ENCODE peak calls at places on chromosomes 16 and 17, in eight cellular contexts. One of them, this sample, is unnamed.
A peak's percentile ranks its signal among the peaks of the same experiment; 100 is the strongest.

GRCh38 chr17:32828822-32829221 is 48.1 kb downstream of the MYO1D start:
- DNase-seq in stimulated activated CD8-positive, alpha-beta memory T cell treated with anti-CD3 and anti-CD28 coated beads, Interleukin-4, amount 100 ng/mL, for 1 hour: no peak
- DNase-seq in non-pigmented ciliary epithelial cell: no peak
- DNase-seq in SK-N-DZ: no peak
- DNase-seq in RWPE1: no peak
- DNase-seq in H54: no peak
- DNase-seq in NCI-H510A treated with DMSO at 0.1 percent for 48 hours: no peak
- DNase-seq in stimulated activated CD4-positive, alpha-beta T cell treated with anti-CD3 and anti-CD28 coated beads, Interleukin-2, amount 100 ng/mL, for 48 hours: no peak
- DNase-seq in this sample: no peak

GRCh38 chr17:2453325-2453724 is 52.5 kb upstream of the MNT start:
- DNase-seq in NCI-H510A treated with DMSO at 0.1 percent for 48 hours: peak; percentile 48
- DNase-seq in stimulated activated CD4-positive, alpha-beta T cell treated with anti-CD3 and anti-CD28 coated beads, Interleukin-2, amount 100 ng/mL, for 48 hours: no peak
- DNase-seq in H54: no peak
- DNase-seq in SK-N-DZ: no peak
- DNase-seq in non-pigmented ciliary epithelial cell: no peak
- DNase-seq in stimulated activated CD8-positive, alpha-beta memory T cell treated with anti-CD3 and anti-CD28 coated beads, Interleukin-4, amount 100 ng/mL, for 1 hour: no peak
- DNase-seq in RWPE1: no peak
- DNase-seq in this sample: no peak

GRCh38 chr16:58035356-58036170 is 10.0 kb downstream of the MMP15 start:
- DNase-seq in stimulated activated CD8-positive, alpha-beta memory T cell treated with anti-CD3 and anti-CD28 coated beads, Interleukin-4, amount 100 ng/mL, for 1 hour: no peak
- DNase-seq in RWPE1: no peak
- DNase-seq in non-pigmented ciliary epithelial cell: no peak
- DNase-seq in NCI-H510A treated with DMSO at 0.1 percent for 48 hours: no peak
- DNase-seq in stimulated activated CD4-positive, alpha-beta T cell treated with anti-CD3 and anti-CD28 coated beads, Interleukin-2, amount 100 ng/mL, for 48 hours: no peak
- DNase-seq in H54: no peak
- DNase-seq in SK-N-DZ: peak; percentile 85
- DNase-seq in this sample: no peak

GRCh38 chr16:12170103-12171025 is 193.8 kb downstream of the SNX29 start:
- DNase-seq in RWPE1: no peak
- DNase-seq in NCI-H510A treated with DMSO at 0.1 percent for 48 hours: no peak
- DNase-seq in stimulated activated CD4-positive, alpha-beta T cell treated with anti-CD3 and anti-CD28 coated beads, Interleukin-2, amount 100 ng/mL, for 48 hours: no peak
- DNase-seq in non-pigmented ciliary epithelial cell: no peak
- DNase-seq in SK-N-DZ: no peak
- DNase-seq in H54: no peak
- DNase-seq in stimulated activated CD8-positive, alpha-beta memory T cell treated with anti-CD3 and anti-CD28 coated beads, Interleukin-4, amount 100 ng/mL, for 1 hour: no peak
- DNase-seq in this sample: no peak

GRCh38 chr17:31663576-31663975 is 195.5 kb downstream of the COPRS start:
- DNase-seq in NCI-H510A treated with DMSO at 0.1 percent for 48 hours: no peak
- DNase-seq in stimulated activated CD8-positive, alpha-beta memory T cell treated with anti-CD3 and anti-CD28 coated beads, Interleukin-4, amount 100 ng/mL, for 1 hour: no peak
- DNase-seq in RWPE1: no peak
- DNase-seq in stimulated activated CD4-positive, alpha-beta T cell treated with anti-CD3 and anti-CD28 coated beads, Interleukin-2, amount 100 ng/mL, for 48 hours: no peak
- DNase-seq in H54: no peak
- DNase-seq in SK-N-DZ: no peak
- DNase-seq in non-pigmented ciliary epithelial cell: no peak
- DNase-seq in this sample: peak; percentile 16

GRCh38 chr17:64131606-64132270 is 1.8 kb upstream of the ERN1 start:
- DNase-seq in H54: no peak
- DNase-seq in NCI-H510A treated with DMSO at 0.1 percent for 48 hours: no peak
- DNase-seq in stimulated activated CD4-positive, alpha-beta T cell treated with anti-CD3 and anti-CD28 coated beads, Interleukin-2, amount 100 ng/mL, for 48 hours: no peak
- DNase-seq in SK-N-DZ: no peak
- DNase-seq in non-pigmented ciliary epithelial cell: no peak
- DNase-seq in RWPE1: no peak
- DNase-seq in stimulated activated CD8-positive, alpha-beta memory T cell treated with anti-CD3 and anti-CD28 coated beads, Interleukin-4, amount 100 ng/mL, for 1 hour: no peak
- DNase-seq in this sample: no peak

GRCh38 chr17:60960398-60961065 is 282.9 kb downstream of the BCAS3 start:
- DNase-seq in stimulated activated CD4-positive, alpha-beta T cell treated with anti-CD3 and anti-CD28 coated beads, Interleukin-2, amount 100 ng/mL, for 48 hours: no peak
- DNase-seq in non-pigmented ciliary epithelial cell: no peak
- DNase-seq in RWPE1: no peak
- DNase-seq in stimulated activated CD8-positive, alpha-beta memory T cell treated with anti-CD3 and anti-CD28 coated beads, Interleukin-4, amount 100 ng/mL, for 1 hour: no peak
- DNase-seq in SK-N-DZ: no peak
- DNase-seq in H54: no peak
- DNase-seq in NCI-H510A treated with DMSO at 0.1 percent for 48 hours: no peak
- DNase-seq in this sample: no peak

GRCh38 chr17:66655861-66656260 is 179.1 kb upstream of the CACNG5 start:
- DNase-seq in NCI-H510A treated with DMSO at 0.1 percent for 48 hours: no peak
- DNase-seq in stimulated activated CD8-positive, alpha-beta memory T cell treated with anti-CD3 and anti-CD28 coated beads, Interleukin-4, amount 100 ng/mL, for 1 hour: no peak
- DNase-seq in H54: no peak
- DNase-seq in RWPE1: peak; percentile 80
- DNase-seq in stimulated activated CD4-positive, alpha-beta T cell treated with anti-CD3 and anti-CD28 coated beads, Interleukin-2, amount 100 ng/mL, for 48 hours: peak; percentile 55
- DNase-seq in SK-N-DZ: no peak
- DNase-seq in non-pigmented ciliary epithelial cell: peak; percentile 55
- DNase-seq in this sample: no peak

GRCh38 chr17:50562266-50563094 is 2.0 kb downstream of the CACNA1G start:
- DNase-seq in non-pigmented ciliary epithelial cell: no peak
- DNase-seq in RWPE1: no peak
- DNase-seq in stimulated activated CD4-positive, alpha-beta T cell treated with anti-CD3 and anti-CD28 coated beads, Interleukin-2, amount 100 ng/mL, for 48 hours: no peak
- DNase-seq in SK-N-DZ: no peak
- DNase-seq in stimulated activated CD8-positive, alpha-beta memory T cell treated with anti-CD3 and anti-CD28 coated beads, Interleukin-4, amount 100 ng/mL, for 1 hour: no peak
- DNase-seq in NCI-H510A treated with DMSO at 0.1 percent for 48 hours: no peak
- DNase-seq in H54: no peak
- DNase-seq in this sample: no peak

GRCh38 chr17:7873051-7873450 is 15.2 kb downstream of the CYB5D1 start:
- DNase-seq in stimulated activated CD8-positive, alpha-beta memory T cell treated with anti-CD3 and anti-CD28 coated beads, Interleukin-4, amount 100 ng/mL, for 1 hour: no peak
- DNase-seq in NCI-H510A treated with DMSO at 0.1 percent for 48 hours: no peak
- DNase-seq in RWPE1: no peak
- DNase-seq in H54: no peak
- DNase-seq in stimulated activated CD4-positive, alpha-beta T cell treated with anti-CD3 and anti-CD28 coated beads, Interleukin-2, amount 100 ng/mL, for 48 hours: no peak
- DNase-seq in SK-N-DZ: no peak
- DNase-seq in non-pigmented ciliary epithelial cell: no peak
- DNase-seq in this sample: no peak

GRCh38 chr17:21214777-21215541 is 998 bp upstream of the TMEM11 start:
- DNase-seq in RWPE1: peak; percentile 25
- DNase-seq in non-pigmented ciliary epithelial cell: no peak
- DNase-seq in SK-N-DZ: no peak
- DNase-seq in NCI-H510A treated with DMSO at 0.1 percent for 48 hours: no peak
- DNase-seq in H54: no peak
- DNase-seq in stimulated activated CD4-positive, alpha-beta T cell treated with anti-CD3 and anti-CD28 coated beads, Interleukin-2, amount 100 ng/mL, for 48 hours: no peak
- DNase-seq in stimulated activated CD8-positive, alpha-beta memory T cell treated with anti-CD3 and anti-CD28 coated beads, Interleukin-4, amount 100 ng/mL, for 1 hour: no peak
- DNase-seq in this sample: no peak

GRCh38 chr16:72832640-72833039 is 215.3 kb downstream of the ZFHX3 start:
- DNase-seq in H54: peak; percentile 69
- DNase-seq in RWPE1: peak; percentile 81
- DNase-seq in stimulated activated CD4-positive, alpha-beta T cell treated with anti-CD3 and anti-CD28 coated beads, Interleukin-2, amount 100 ng/mL, for 48 hours: peak; percentile 73
- DNase-seq in SK-N-DZ: peak; percentile 82
- DNase-seq in stimulated activated CD8-positive, alpha-beta memory T cell treated with anti-CD3 and anti-CD28 coated beads, Interleukin-4, amount 100 ng/mL, for 1 hour: peak; percentile 30
- DNase-seq in NCI-H510A treated with DMSO at 0.1 percent for 48 hours: peak; percentile 25
- DNase-seq in non-pigmented ciliary epithelial cell: no peak
- DNase-seq in this sample: no peak

GRCh38 chr16:50067290-50067853 is 1.6 kb downstream of the HEATR3 start:
- DNase-seq in stimulated activated CD8-positive, alpha-beta memory T cell treated with anti-CD3 and anti-CD28 coated beads, Interleukin-4, amount 100 ng/mL, for 1 hour: no peak
- DNase-seq in non-pigmented ciliary epithelial cell: peak; percentile 31
- DNase-seq in RWPE1: peak; percentile 16
- DNase-seq in stimulated activated CD4-positive, alpha-beta T cell treated with anti-CD3 and anti-CD28 coated beads, Interleukin-2, amount 100 ng/mL, for 48 hours: peak; percentile 6
- DNase-seq in H54: peak; percentile 7
- DNase-seq in SK-N-DZ: peak; percentile 48
- DNase-seq in NCI-H510A treated with DMSO at 0.1 percent for 48 hours: peak; percentile 20
- DNase-seq in this sample: peak; percentile 22

GRCh38 chr16:49183911-49184310 is 97.7 kb downstream of the CBLN1 start:
- DNase-seq in RWPE1: peak; percentile 15
- DNase-seq in SK-N-DZ: no peak
- DNase-seq in NCI-H510A treated with DMSO at 0.1 percent for 48 hours: peak; percentile 88
- DNase-seq in H54: peak; percentile 23
- DNase-seq in stimulated activated CD4-positive, alpha-beta T cell treated with anti-CD3 and anti-CD28 coated beads, Interleukin-2, amount 100 ng/mL, for 48 hours: no peak
- DNase-seq in non-pigmented ciliary epithelial cell: no peak
- DNase-seq in stimulated activated CD8-positive, alpha-beta memory T cell treated with anti-CD3 and anti-CD28 coated beads, Interleukin-4, amount 100 ng/mL, for 1 hour: no peak
- DNase-seq in this sample: peak; percentile 31

GRCh38 chr16:72072514-72073342 is 9.7 kb downstream of the HPR start:
- DNase-seq in RWPE1: no peak
- DNase-seq in H54: no peak
- DNase-seq in stimulated activated CD4-positive, alpha-beta T cell treated with anti-CD3 and anti-CD28 coated beads, Interleukin-2, amount 100 ng/mL, for 48 hours: no peak
- DNase-seq in NCI-H510A treated with DMSO at 0.1 percent for 48 hours: no peak
- DNase-seq in SK-N-DZ: no peak
- DNase-seq in stimulated activated CD8-positive, alpha-beta memory T cell treated with anti-CD3 and anti-CD28 coated beads, Interleukin-4, amount 100 ng/mL, for 1 hour: no peak
- DNase-seq in non-pigmented ciliary epithelial cell: no peak
- DNase-seq in this sample: no peak

GRCh38 chr17:17778308-17779014 is 58.3 kb downstream of the SREBF1 start:
- DNase-seq in RWPE1: no peak
- DNase-seq in non-pigmented ciliary epithelial cell: no peak
- DNase-seq in stimulated activated CD4-positive, alpha-beta T cell treated with anti-CD3 and anti-CD28 coated beads, Interleukin-2, amount 100 ng/mL, for 48 hours: no peak
- DNase-seq in SK-N-DZ: no peak
- DNase-seq in stimulated activated CD8-positive, alpha-beta memory T cell treated with anti-CD3 and anti-CD28 coated beads, Interleukin-4, amount 100 ng/mL, for 1 hour: no peak
- DNase-seq in H54: no peak
- DNase-seq in NCI-H510A treated with DMSO at 0.1 percent for 48 hours: no peak
- DNase-seq in this sample: no peak

GRCh38 chr17:49388692-49389513 is 25.8 kb downstream of the PHB1 start:
- DNase-seq in stimulated activated CD8-positive, alpha-beta memory T cell treated with anti-CD3 and anti-CD28 coated beads, Interleukin-4, amount 100 ng/mL, for 1 hour: no peak
- DNase-seq in NCI-H510A treated with DMSO at 0.1 percent for 48 hours: no peak
- DNase-seq in RWPE1: no peak
- DNase-seq in non-pigmented ciliary epithelial cell: no peak
- DNase-seq in H54: no peak
- DNase-seq in SK-N-DZ: no peak
- DNase-seq in stimulated activated CD4-positive, alpha-beta T cell treated with anti-CD3 and anti-CD28 coated beads, Interleukin-2, amount 100 ng/mL, for 48 hours: no peak
- DNase-seq in this sample: no peak

GRCh38 chr17:61251939-61252865 is 147.4 kb upstream of the TBX2 start:
- DNase-seq in non-pigmented ciliary epithelial cell: peak; percentile 92
- DNase-seq in stimulated activated CD8-positive, alpha-beta memory T cell treated with anti-CD3 and anti-CD28 coated beads, Interleukin-4, amount 100 ng/mL, for 1 hour: no peak
- DNase-seq in stimulated activated CD4-positive, alpha-beta T cell treated with anti-CD3 and anti-CD28 coated beads, Interleukin-2, amount 100 ng/mL, for 48 hours: no peak
- DNase-seq in SK-N-DZ: no peak
- DNase-seq in RWPE1: no peak
- DNase-seq in H54: peak; percentile 27
- DNase-seq in NCI-H510A treated with DMSO at 0.1 percent for 48 hours: no peak
- DNase-seq in this sample: no peak

GRCh38 chr17:73599599-73599998 is 44.6 kb downstream of the SDK2 start:
- DNase-seq in NCI-H510A treated with DMSO at 0.1 percent for 48 hours: no peak
- DNase-seq in RWPE1: no peak
- DNase-seq in stimulated activated CD8-positive, alpha-beta memory T cell treated with anti-CD3 and anti-CD28 coated beads, Interleukin-4, amount 100 ng/mL, for 1 hour: no peak
- DNase-seq in SK-N-DZ: no peak
- DNase-seq in non-pigmented ciliary epithelial cell: no peak
- DNase-seq in H54: no peak
- DNase-seq in stimulated activated CD4-positive, alpha-beta T cell treated with anti-CD3 and anti-CD28 coated beads, Interleukin-2, amount 100 ng/mL, for 48 hours: no peak
- DNase-seq in this sample: no peak

GRCh38 chr17:59199398-59199797 is 10.4 kb upstream of the SMG8 start:
- DNase-seq in non-pigmented ciliary epithelial cell: no peak
- DNase-seq in RWPE1: no peak
- DNase-seq in NCI-H510A treated with DMSO at 0.1 percent for 48 hours: no peak
- DNase-seq in stimulated activated CD4-positive, alpha-beta T cell treated with anti-CD3 and anti-CD28 coated beads, Interleukin-2, amount 100 ng/mL, for 48 hours: no peak
- DNase-seq in stimulated activated CD8-positive, alpha-beta memory T cell treated with anti-CD3 and anti-CD28 coated beads, Interleukin-4, amount 100 ng/mL, for 1 hour: no peak
- DNase-seq in SK-N-DZ: no peak
- DNase-seq in H54: no peak
- DNase-seq in this sample: no peak

GRCh38 chr17:49523706-49524472 is 28.8 kb downstream of the NGFR start:
- DNase-seq in stimulated activated CD4-positive, alpha-beta T cell treated with anti-CD3 and anti-CD28 coated beads, Interleukin-2, amount 100 ng/mL, for 48 hours: peak; percentile 8
- DNase-seq in RWPE1: peak; percentile 98
- DNase-seq in stimulated activated CD8-positive, alpha-beta memory T cell treated with anti-CD3 and anti-CD28 coated beads, Interleukin-4, amount 100 ng/mL, for 1 hour: no peak
- DNase-seq in SK-N-DZ: no peak
- DNase-seq in non-pigmented ciliary epithelial cell: no peak
- DNase-seq in H54: peak; percentile 66
- DNase-seq in NCI-H510A treated with DMSO at 0.1 percent for 48 hours: no peak
- DNase-seq in this sample: no peak

GRCh38 chr17:79929257-79930076 is 90.2 kb upstream of the CBX4 start:
- DNase-seq in NCI-H510A treated with DMSO at 0.1 percent for 48 hours: no peak
- DNase-seq in stimulated activated CD8-positive, alpha-beta memory T cell treated with anti-CD3 and anti-CD28 coated beads, Interleukin-4, amount 100 ng/mL, for 1 hour: no peak
- DNase-seq in RWPE1: no peak
- DNase-seq in non-pigmented ciliary epithelial cell: no peak
- DNase-seq in stimulated activated CD4-positive, alpha-beta T cell treated with anti-CD3 and anti-CD28 coated beads, Interleukin-2, amount 100 ng/mL, for 48 hours: no peak
- DNase-seq in H54: no peak
- DNase-seq in SK-N-DZ: no peak
- DNase-seq in this sample: no peak

GRCh38 chr16:68155425-68155824 is 70.3 kb downstream of the NFATC3 start:
- DNase-seq in stimulated activated CD8-positive, alpha-beta memory T cell treated with anti-CD3 and anti-CD28 coated beads, Interleukin-4, amount 100 ng/mL, for 1 hour: no peak
- DNase-seq in H54: no peak
- DNase-seq in SK-N-DZ: no peak
- DNase-seq in stimulated activated CD4-positive, alpha-beta T cell treated with anti-CD3 and anti-CD28 coated beads, Interleukin-2, amount 100 ng/mL, for 48 hours: no peak
- DNase-seq in NCI-H510A treated with DMSO at 0.1 percent for 48 hours: no peak
- DNase-seq in non-pigmented ciliary epithelial cell: no peak
- DNase-seq in RWPE1: no peak
- DNase-seq in this sample: no peak

GRCh38 chr16:66486773-66487579 is 59.9 kb downstream of the BEAN1 start:
- DNase-seq in stimulated activated CD4-positive, alpha-beta T cell treated with anti-CD3 and anti-CD28 coated beads, Interleukin-2, amount 100 ng/mL, for 48 hours: no peak
- DNase-seq in SK-N-DZ: no peak
- DNase-seq in stimulated activated CD8-positive, alpha-beta memory T cell treated with anti-CD3 and anti-CD28 coated beads, Interleukin-4, amount 100 ng/mL, for 1 hour: no peak
- DNase-seq in RWPE1: no peak
- DNase-seq in NCI-H510A treated with DMSO at 0.1 percent for 48 hours: no peak
- DNase-seq in H54: peak; percentile 50
- DNase-seq in non-pigmented ciliary epithelial cell: no peak
- DNase-seq in this sample: no peak

GRCh38 chr17:42760652-42761581 is at the start of gene RAMP2:
- DNase-seq in NCI-H510A treated with DMSO at 0.1 percent for 48 hours: no peak
- DNase-seq in RWPE1: no peak
- DNase-seq in SK-N-DZ: peak; percentile 56
- DNase-seq in stimulated activated CD4-positive, alpha-beta T cell treated with anti-CD3 and anti-CD28 coated beads, Interleukin-2, amount 100 ng/mL, for 48 hours: no peak
- DNase-seq in stimulated activated CD8-positive, alpha-beta memory T cell treated with anti-CD3 and anti-CD28 coated beads, Interleukin-4, amount 100 ng/mL, for 1 hour: no peak
- DNase-seq in non-pigmented ciliary epithelial cell: no peak
- DNase-seq in H54: no peak
- DNase-seq in this sample: no peak

GRCh38 chr17:22517716-22518115 is 825.4 kb downstream of the KCNJ18 start:
- DNase-seq in stimulated activated CD4-positive, alpha-beta T cell treated with anti-CD3 and anti-CD28 coated beads, Interleukin-2, amount 100 ng/mL, for 48 hours: no peak
- DNase-seq in H54: no peak
- DNase-seq in stimulated activated CD8-positive, alpha-beta memory T cell treated with anti-CD3 and anti-CD28 coated beads, Interleukin-4, amount 100 ng/mL, for 1 hour: no peak
- DNase-seq in SK-N-DZ: no peak
- DNase-seq in RWPE1: no peak
- DNase-seq in NCI-H510A treated with DMSO at 0.1 percent for 48 hours: no peak
- DNase-seq in non-pigmented ciliary epithelial cell: no peak
- DNase-seq in this sample: no peak

GRCh38 chr16:19698480-19699465 is 19.3 kb downstream of the KNOP1 start:
- DNase-seq in SK-N-DZ: no peak
- DNase-seq in H54: no peak
- DNase-seq in stimulated activated CD4-positive, alpha-beta T cell treated with anti-CD3 and anti-CD28 coated beads, Interleukin-2, amount 100 ng/mL, for 48 hours: no peak
- DNase-seq in RWPE1: no peak
- DNase-seq in NCI-H510A treated with DMSO at 0.1 percent for 48 hours: no peak
- DNase-seq in non-pigmented ciliary epithelial cell: no peak
- DNase-seq in stimulated activated CD8-positive, alpha-beta memory T cell treated with anti-CD3 and anti-CD28 coated beads, Interleukin-4, amount 100 ng/mL, for 1 hour: no peak
- DNase-seq in this sample: no peak

GRCh38 chr16:81189100-81189664 is 49.3 kb upstream of the BCO1 start:
- DNase-seq in H54: no peak
- DNase-seq in non-pigmented ciliary epithelial cell: peak; percentile 47
- DNase-seq in NCI-H510A treated with DMSO at 0.1 percent for 48 hours: no peak
- DNase-seq in SK-N-DZ: no peak
- DNase-seq in stimulated activated CD4-positive, alpha-beta T cell treated with anti-CD3 and anti-CD28 coated beads, Interleukin-2, amount 100 ng/mL, for 48 hours: no peak
- DNase-seq in RWPE1: no peak
- DNase-seq in stimulated activated CD8-positive, alpha-beta memory T cell treated with anti-CD3 and anti-CD28 coated beads, Interleukin-4, amount 100 ng/mL, for 1 hour: no peak
- DNase-seq in this sample: no peak

GRCh38 chr17:40615295-40615988 is 32.2 kb downstream of the SMARCE1 start:
- DNase-seq in RWPE1: peak; percentile 55
- DNase-seq in stimulated activated CD8-positive, alpha-beta memory T cell treated with anti-CD3 and anti-CD28 coated beads, Interleukin-4, amount 100 ng/mL, for 1 hour: no peak
- DNase-seq in stimulated activated CD4-positive, alpha-beta T cell treated with anti-CD3 and anti-CD28 coated beads, Interleukin-2, amount 100 ng/mL, for 48 hours: no peak
- DNase-seq in H54: peak; percentile 49
- DNase-seq in SK-N-DZ: peak; percentile 72
- DNase-seq in NCI-H510A treated with DMSO at 0.1 percent for 48 hours: peak; percentile 77
- DNase-seq in non-pigmented ciliary epithelial cell: no peak
- DNase-seq in this sample: peak; percentile 69

This sample was measured in HCT116.